ENCODE peak calls at places on chromosomes 12 and 14, in four cellular contexts. A is RPMI7951, V is stomach, T is GDM1. E is an unnamed sample.

GRCh38 chr12:579450-580110 is 83.7 kb downstream of the NINJ2 start:
- DNase-seq in A (no peak), V (no peak), T (no peak), E (no peak)

GRCh38 chr12:2856901-2857495 is at the start of gene TEX52:
- DNase-seq in A (no peak), V (no peak), T (no peak), E (no peak)

GRCh38 chr14:78083837-78084236 is 86.3 kb upstream of the NRXN3 start:
- DNase-seq in A (no peak), V (no peak), T (no peak), E (no peak)

GRCh38 chr12:13368971-13369370 is 172.4 kb downstream of the EMP1 start:
- DNase-seq in A (no peak), V (no peak), T (no peak), E (no peak)

GRCh38 chr12:26461799-26462198 is 266.4 kb downstream of the SSPN start:
- DNase-seq in A (no peak), V (no peak), T (no peak), E (no peak)

GRCh38 chr14:34347683-34348082 is 114.4 kb downstream of the SPTSSA start:
- DNase-seq in A (no peak), V (no peak), T (no peak), E (no peak)

GRCh38 chr12:82874935-82875334 is 188.2 kb downstream of the TMTC2 start:
- DNase-seq in A (peak; percentile 9), V (no peak), T (no peak), E (peak; percentile 80)

GRCh38 chr12:12172106-12172511 is 94.7 kb downstream of the LRP6 start:
- DNase-seq in A (peak; percentile 59), V (no peak), T (peak; percentile 4), E (peak; percentile 56)

GRCh38 chr14:74655597-74656389 is 43.8 kb upstream of the LTBP2 start:
- DNase-seq in A (no peak), V (no peak), T (no peak), E (no peak)

GRCh38 chr12:29743801-29744200 is 39.9 kb downstream of the TMTC1 start:
- DNase-seq in A (peak; percentile 63), V (no peak), T (no peak), E (peak; percentile 97)

GRCh38 chr14:102795060-102795925 is 18.0 kb downstream of the TRAF3 start:
- DNase-seq in A (peak; percentile 68), V (peak; percentile 66), T (no peak), E (peak; percentile 68)

GRCh38 chr12:1644523-1645438 is 15.8 kb downstream of the WNT5B start:
- DNase-seq in A (peak; percentile 60), V (peak; percentile 80), T (no peak), E (no peak)

GRCh38 chr12:15074351-15074750 is 101.5 kb downstream of the PDE6H start:
- DNase-seq in A (no peak), V (no peak), T (no peak), E (no peak)

GRCh38 chr12:76274699-76275098 is 73.5 kb downstream of the BBS10 start:
- DNase-seq in A (no peak), V (no peak), T (no peak), E (peak; percentile 57)

GRCh38 chr14:78970677-78971076 is 800.5 kb downstream of the NRXN3 start:
- DNase-seq in A (peak; percentile 45), V (no peak), T (no peak), E (peak; percentile 68)

GRCh38 chr12:79534029-79534867 is 156.5 kb downstream of the PAWR start:
- DNase-seq in A (no peak), V (no peak), T (no peak), E (peak; percentile 8)

GRCh38 chr14:29810657-29811056 is 117.0 kb downstream of the PRKD1 start:
- DNase-seq in A (peak; percentile 66), V (peak; percentile 38), T (no peak), E (peak; percentile 64)

GRCh38 chr12:47903927-47904646 is 707 bp downstream of the VDR start:
- DNase-seq in A (peak; percentile 83), V (peak; percentile 66), T (peak; percentile 72), E (peak; percentile 38)

GRCh38 chr12:27009926-27010325 is 4.3 kb downstream of the TM7SF3 start:
- DNase-seq in A (peak; percentile 32), V (no peak), T (no peak), E (peak; percentile 62)

GRCh38 chr12:52802442-52802841 is 6.5 kb upstream of the KRT3 start:
- DNase-seq in A (no peak), V (no peak), T (no peak), E (no peak)

GRCh38 chr12:100473716-100474150 is at the start of gene NR1H4:
- DNase-seq in A (peak; percentile 72), V (no peak), T (no peak), E (peak; percentile 49)

GRCh38 chr12:13144266-13144828 is 40.9 kb upstream of the GSG1 start:
- DNase-seq in A (no peak), V (no peak), T (peak; percentile 21), E (no peak)